ENCODE peak calls at places on chromosome 12, in six cellular contexts. One of them, this sample, is unnamed.

GRCh38 chr12:54364413-54364812 is at the start of gene GPR84:
- DNase-seq in heart right ventricle: no peak
- DNase-seq in tibial nerve: no peak
- DNase-seq in Peyer's patch: no peak
- DNase-seq in transverse colon: no peak
- DNase-seq in SJCRH30: no peak
- DNase-seq in this sample: no peak

GRCh38 chr12:86331012-86331411 is 74.8 kb upstream of the MGAT4C start:
- DNase-seq in Peyer's patch: no peak
- DNase-seq in transverse colon: no peak
- DNase-seq in heart right ventricle: no peak
- DNase-seq in SJCRH30: peak; percentile 23
- DNase-seq in tibial nerve: no peak
- DNase-seq in this sample: no peak

GRCh38 chr12:129659927-129660326 is 243.9 kb downstream of the TMEM132D start:
- DNase-seq in SJCRH30: peak; percentile 65
- DNase-seq in transverse colon: peak; percentile 15
- DNase-seq in Peyer's patch: no peak
- DNase-seq in tibial nerve: no peak
- DNase-seq in heart right ventricle: no peak
- DNase-seq in this sample: no peak

GRCh38 chr12:12723681-12724420 is 6.7 kb downstream of the CDKN1B start:
- DNase-seq in Peyer's patch: peak; percentile 69
- DNase-seq in tibial nerve: no peak
- DNase-seq in SJCRH30: peak; percentile 44
- DNase-seq in heart right ventricle: peak; percentile 60
- DNase-seq in transverse colon: peak; percentile 54
- DNase-seq in this sample: peak; percentile 38

GRCh38 chr12:94718114-94718513 is 67.8 kb upstream of the TMCC3 start:
- DNase-seq in Peyer's patch: no peak
- DNase-seq in tibial nerve: no peak
- DNase-seq in transverse colon: no peak
- DNase-seq in SJCRH30: peak; percentile 77
- DNase-seq in heart right ventricle: no peak
- DNase-seq in this sample: no peak

GRCh38 chr12:3493225-3494049 is 2.4 kb downstream of the PRMT8 start:
- DNase-seq in SJCRH30: no peak
- DNase-seq in Peyer's patch: no peak
- DNase-seq in transverse colon: no peak
- DNase-seq in heart right ventricle: peak; percentile 57
- DNase-seq in tibial nerve: no peak
- DNase-seq in this sample: no peak

GRCh38 chr12:93140801-93141200 is 211.7 kb upstream of the EEA1 start:
- DNase-seq in heart right ventricle: no peak
- DNase-seq in tibial nerve: no peak
- DNase-seq in transverse colon: no peak
- DNase-seq in Peyer's patch: no peak
- DNase-seq in SJCRH30: no peak
- DNase-seq in this sample: no peak

GRCh38 chr12:30953257-30953656 is 26.7 kb downstream of the TSPAN11 start:
- DNase-seq in SJCRH30: no peak
- DNase-seq in tibial nerve: no peak
- DNase-seq in transverse colon: no peak
- DNase-seq in heart right ventricle: no peak
- DNase-seq in Peyer's patch: no peak
- DNase-seq in this sample: no peak

GRCh38 chr12:14950421-14950820 is 11.0 kb downstream of the ARHGDIB start:
- DNase-seq in tibial nerve: no peak
- DNase-seq in Peyer's patch: no peak
- DNase-seq in SJCRH30: no peak
- DNase-seq in transverse colon: no peak
- DNase-seq in heart right ventricle: no peak
- DNase-seq in this sample: no peak
- H3K4me1 ChIP-seq in tibial nerve: no peaks in the 10 kb centered on the region
- H3K4me1 ChIP-seq in Peyer's patch: peaks cover 8% of the 10 kb centered on the region
- H3K4me1 ChIP-seq in SJCRH30: peaks cover 8% of the 10 kb centered on the region
- H3K4me1 ChIP-seq in transverse colon: peaks cover 25% of the 10 kb centered on the region
- H3K4me1 ChIP-seq in heart right ventricle: peaks cover 96% of the 10 kb centered on the region
- H3K4me1 ChIP-seq in this sample: peaks cover 43% of the 10 kb centered on the region

GRCh38 chr12:46433829-46434228 is 61.3 kb upstream of the SLC38A2 start:
- DNase-seq in transverse colon: no peak
- DNase-seq in heart right ventricle: no peak
- DNase-seq in Peyer's patch: no peak
- DNase-seq in tibial nerve: no peak
- DNase-seq in SJCRH30: no peak
- DNase-seq in this sample: no peak

GRCh38 chr12:46437411-46437810 is 64.8 kb upstream of the SLC38A2 start:
- DNase-seq in transverse colon: no peak
- DNase-seq in heart right ventricle: no peak
- DNase-seq in Peyer's patch: no peak
- DNase-seq in tibial nerve: no peak
- DNase-seq in SJCRH30: no peak
- DNase-seq in this sample: no peak

GRCh38 chr12:46436741-46437140 is 64.2 kb upstream of the SLC38A2 start:
- DNase-seq in transverse colon: no peak
- DNase-seq in SJCRH30: peak; percentile 35
- DNase-seq in Peyer's patch: no peak
- DNase-seq in heart right ventricle: no peak
- DNase-seq in tibial nerve: no peak
- DNase-seq in this sample: no peak

GRCh38 chr12:46438256-46438655 is 65.7 kb upstream of the SLC38A2 start:
- DNase-seq in heart right ventricle: no peak
- DNase-seq in Peyer's patch: no peak
- DNase-seq in tibial nerve: no peak
- DNase-seq in transverse colon: no peak
- DNase-seq in SJCRH30: no peak
- DNase-seq in this sample: no peak

DNA sequence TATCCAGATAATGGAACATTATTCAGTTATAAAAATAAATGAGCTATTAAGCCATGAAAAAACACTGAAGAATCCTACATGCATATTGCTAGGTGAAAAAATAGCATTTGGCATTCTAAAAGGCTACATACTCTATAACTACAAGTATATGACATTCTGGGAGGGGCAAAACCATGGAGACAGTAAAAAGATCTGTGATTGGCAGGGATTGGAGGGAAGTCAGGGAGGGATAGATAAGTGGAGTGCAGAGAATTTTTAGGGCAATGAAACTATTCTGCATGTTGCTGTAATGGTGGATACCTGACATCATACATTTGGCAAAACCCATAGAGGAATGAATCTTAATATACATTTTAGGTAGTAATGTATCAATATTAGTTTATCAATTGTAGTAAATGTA is 63.1 kb upstream of the SLC38A2 start:
- DNase-seq in Peyer's patch: no peak
- DNase-seq in transverse colon: no peak
- DNase-seq in SJCRH30: no peak
- DNase-seq in tibial nerve: no peak
- DNase-seq in heart right ventricle: no peak
- DNase-seq in this sample: no peak
- H3K27ac ChIP-seq in Peyer's patch: no peak overlapping the region
- H3K27ac ChIP-seq in transverse colon: no peak overlapping the region
- H3K27ac ChIP-seq in SJCRH30: no peak overlapping the region
- H3K27ac ChIP-seq in tibial nerve: no peak overlapping the region
- H3K27ac ChIP-seq in heart right ventricle: no peak overlapping the region
- H3K27ac ChIP-seq in this sample: no peak overlapping the region

GRCh38 chr12:2242816-2243215 is 190.0 kb downstream of the CACNA1C start:
- DNase-seq in Peyer's patch: no peak
- DNase-seq in SJCRH30: no peak
- DNase-seq in heart right ventricle: no peak
- DNase-seq in transverse colon: no peak
- DNase-seq in tibial nerve: no peak
- DNase-seq in this sample: no peak
- H3K4me1 ChIP-seq in Peyer's patch: no peaks in the 10 kb centered on the region
- H3K4me1 ChIP-seq in SJCRH30: no peaks in the 10 kb centered on the region
- H3K4me1 ChIP-seq in heart right ventricle: peaks cover 55% of the 10 kb centered on the region
- H3K4me1 ChIP-seq in transverse colon: peaks cover 6% of the 10 kb centered on the region
- H3K4me1 ChIP-seq in tibial nerve: no peaks in the 10 kb centered on the region
- H3K4me1 ChIP-seq in this sample: no peaks in the 10 kb centered on the region

GRCh38 chr12:90100619-90101018 is 392.0 kb upstream of the ATP2B1 start:
- DNase-seq in SJCRH30: no peak
- DNase-seq in transverse colon: no peak
- DNase-seq in tibial nerve: no peak
- DNase-seq in heart right ventricle: no peak
- DNase-seq in Peyer's patch: no peak
- DNase-seq in this sample: no peak

GRCh38 chr12:90102957-90103652 is 394.5 kb upstream of the ATP2B1 start:
- DNase-seq in transverse colon: peak; percentile 13
- DNase-seq in tibial nerve: no peak
- DNase-seq in Peyer's patch: peak; percentile 52
- DNase-seq in SJCRH30: peak; percentile 60
- DNase-seq in heart right ventricle: no peak
- DNase-seq in this sample: peak; percentile 22

GRCh38 chr12:90098132-90098779 is 389.6 kb upstream of the ATP2B1 start:
- DNase-seq in Peyer's patch: no peak
- DNase-seq in transverse colon: no peak
- DNase-seq in tibial nerve: no peak
- DNase-seq in heart right ventricle: no peak
- DNase-seq in SJCRH30: peak; percentile 48
- DNase-seq in this sample: no peak

DNA sequence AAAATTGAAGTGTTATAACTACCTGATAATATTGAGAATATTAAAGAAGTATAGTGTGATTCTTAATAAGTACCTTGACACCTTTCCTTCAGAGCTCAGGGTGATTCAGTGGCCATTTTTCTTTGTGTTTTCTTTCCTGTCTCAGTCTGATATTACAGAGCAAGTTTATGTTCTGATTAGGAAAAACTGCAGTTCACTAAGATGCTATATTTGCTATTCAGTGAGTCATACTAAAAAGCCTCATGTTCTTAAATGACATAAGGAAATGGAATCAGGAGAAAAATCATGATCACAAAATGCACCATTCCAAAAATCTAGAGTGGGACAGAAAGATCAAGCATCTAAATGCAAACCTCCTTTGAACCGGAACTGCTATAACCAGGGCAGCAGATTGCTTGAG is 390.6 kb upstream of the ATP2B1 start:
- DNase-seq in heart right ventricle: no peak
- DNase-seq in SJCRH30: no peak
- DNase-seq in Peyer's patch: no peak
- DNase-seq in transverse colon: no peak
- DNase-seq in tibial nerve: no peak
- DNase-seq in this sample: no peak
- H3K27ac ChIP-seq in heart right ventricle: no peak overlapping the region
- H3K27ac ChIP-seq in SJCRH30: no peak overlapping the region
- H3K27ac ChIP-seq in Peyer's patch: no peak overlapping the region
- H3K27ac ChIP-seq in transverse colon: no peak overlapping the region
- H3K27ac ChIP-seq in tibial nerve: no peak overlapping the region
- H3K27ac ChIP-seq in this sample: no peak overlapping the region

GRCh38 chr12:120712654-120713053 is 2.4 kb downstream of the UNC119B start:
- DNase-seq in Peyer's patch: no peak
- DNase-seq in tibial nerve: no peak
- DNase-seq in heart right ventricle: no peak
- DNase-seq in SJCRH30: no peak
- DNase-seq in transverse colon: no peak
- DNase-seq in this sample: no peak
- H3K4me1 ChIP-seq in Peyer's patch: peaks cover 4% of the 10 kb centered on the region
- H3K4me1 ChIP-seq in tibial nerve: no peaks in the 10 kb centered on the region
- H3K4me1 ChIP-seq in heart right ventricle: peaks cover 31% of the 10 kb centered on the region
- H3K4me1 ChIP-seq in SJCRH30: peaks cover 5% of the 10 kb centered on the region
- H3K4me1 ChIP-seq in transverse colon: peaks cover 23% of the 10 kb centered on the region
- H3K4me1 ChIP-seq in this sample: peaks cover 32% of the 10 kb centered on the region

DNA sequence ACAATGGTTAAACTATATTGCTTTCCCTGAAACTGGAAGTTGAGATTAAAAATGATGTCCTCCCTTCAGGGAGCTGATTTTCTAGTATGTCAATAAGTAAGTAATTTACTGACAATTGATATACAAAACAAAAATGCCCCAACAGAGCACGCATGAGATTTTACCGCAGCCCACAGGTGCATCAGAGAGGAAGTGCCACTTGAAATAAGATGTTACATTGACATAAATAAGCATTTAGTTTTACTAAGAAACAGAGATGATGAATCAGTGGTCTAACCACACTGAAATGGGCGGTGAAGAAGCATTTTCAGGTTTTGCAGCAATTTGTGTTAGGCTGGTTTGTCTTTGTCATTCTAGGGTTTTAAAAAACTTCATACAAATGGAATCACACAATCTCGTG is 8.8 kb upstream of the CLECL1 start:
- DNase-seq in transverse colon: peak; percentile 67
- DNase-seq in SJCRH30: no peak
- DNase-seq in tibial nerve: no peak
- DNase-seq in heart right ventricle: no peak
- DNase-seq in Peyer's patch: peak; percentile 91
- DNase-seq in this sample: no peak
- H3K27ac ChIP-seq in transverse colon: no peak overlapping the region
- H3K27ac ChIP-seq in SJCRH30: no peak overlapping the region
- H3K27ac ChIP-seq in tibial nerve: no peak overlapping the region
- H3K27ac ChIP-seq in heart right ventricle: no peak overlapping the region
- H3K27ac ChIP-seq in Peyer's patch: peak overlapping the region; percentile 49
- H3K27ac ChIP-seq in this sample: no peak overlapping the region

DNA sequence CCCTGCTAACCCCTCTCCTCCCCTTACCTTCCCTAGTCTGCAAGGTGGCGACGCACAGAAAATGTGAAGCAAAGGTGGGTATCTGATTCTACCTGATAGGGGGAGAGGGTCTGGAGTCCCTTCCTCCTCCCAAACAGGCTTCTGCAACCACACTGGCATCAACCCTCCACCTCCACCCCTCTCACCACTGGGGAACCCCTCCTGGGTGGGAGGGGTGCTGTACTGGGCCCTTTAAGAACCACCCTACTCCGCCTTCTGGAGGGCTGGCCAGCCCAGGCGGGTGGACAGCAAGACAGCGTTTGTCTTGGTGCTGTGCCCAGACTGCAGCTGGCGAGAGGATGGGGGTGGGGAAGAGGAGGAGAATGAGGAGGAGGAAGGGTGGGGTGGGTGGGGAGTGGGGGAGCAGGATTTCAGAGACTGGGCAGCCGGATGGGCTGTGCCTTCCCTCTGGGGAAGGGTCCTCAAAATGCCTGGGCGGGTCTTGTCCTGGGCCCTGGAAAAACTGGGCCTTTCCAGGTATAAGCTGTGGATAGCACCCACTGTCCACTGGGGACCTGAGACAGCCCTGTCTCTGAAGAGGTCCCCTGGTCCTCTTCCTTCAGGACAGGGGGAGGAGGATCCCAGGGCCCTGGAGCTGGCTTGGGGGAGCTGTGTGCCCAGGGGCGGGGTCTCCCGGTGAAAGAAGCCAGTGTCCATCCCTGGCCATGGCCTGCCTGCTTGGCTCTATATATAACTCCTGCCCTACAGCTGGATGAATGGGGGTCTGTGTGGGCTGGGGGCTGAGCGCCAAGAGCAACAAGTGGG is 2.8 kb downstream of the TNS2 start:
- DNase-seq in tibial nerve: peak; percentile 91
- DNase-seq in transverse colon: peak; percentile 90
- DNase-seq in Peyer's patch: peak; percentile 85
- DNase-seq in SJCRH30: peak; percentile 60
- DNase-seq in heart right ventricle: peak; percentile 93
- DNase-seq in this sample: peak; percentile 92
- H3K4me1 ChIP-seq in tibial nerve: peaks cover 4% of the 10 kb centered on the region
- H3K4me1 ChIP-seq in transverse colon: peaks cover 65% of the 10 kb centered on the region
- H3K4me1 ChIP-seq in Peyer's patch: no peaks in the 10 kb centered on the region
- H3K4me1 ChIP-seq in SJCRH30: peaks cover 37% of the 10 kb centered on the region
- H3K4me1 ChIP-seq in heart right ventricle: peaks cover 78% of the 10 kb centered on the region
- H3K4me1 ChIP-seq in this sample: peaks cover 72% of the 10 kb centered on the region

This sample was measured in adrenal gland.